ENCODE peak calls at places on chromosomes 4 and X, in five cellular contexts. K, T, Y, C and U are unnamed samples.

GRCh38 chr4:153067376-153067775 is 131.3 kb downstream of the FHDC1 start:
- DNase-seq in K (peak; percentile 24), T (peak; percentile 62), Y (peak; percentile 57), C (no peak), U (no peak)

GRCh38 chrX:19566359-19567141 is 51.2 kb upstream of the MAP3K15 start:
- DNase-seq in K (no peak), T (peak; percentile 36), Y (peak; percentile 33), C (no peak), U (no peak)

GRCh38 chr4:84254537-84254936 is 244.6 kb downstream of the NKX6-1 start:
- DNase-seq in K (no peak), T (no peak), Y (no peak), C (no peak), U (no peak)

GRCh38 chr4:1748465-1748995 is 27.2 kb downstream of the TACC3 start:
- DNase-seq in K (peak; percentile 29), T (peak; percentile 84), Y (peak; percentile 37), C (peak; percentile 92), U (peak; percentile 85)

GRCh38 chr4:128757712-128758111 is 51.8 kb upstream of the JADE1 start:
- DNase-seq in K (no peak), T (no peak), Y (no peak), C (peak; percentile 53), U (peak; percentile 52)

GRCh38 chrX:109475174-109475891 is 6.6 kb downstream of the GUCY2F start:
- DNase-seq in K (peak; percentile 27), T (peak; percentile 60), Y (peak; percentile 39), C (peak; percentile 91), U (peak; percentile 92)

GRCh38 chr4:143352720-143353119 is 16.0 kb downstream of the GAB1 start:
- DNase-seq in K (no peak), T (no peak), Y (peak; percentile 45), C (no peak), U (no peak)

GRCh38 chr4:83961575-83961974 is 425.7 kb downstream of the GPAT3 start:
- DNase-seq in K (no peak), T (peak; percentile 44), Y (peak; percentile 22), C (no peak), U (no peak)

GRCh38 chr4:184815046-184815877 is 10.5 kb downstream of the ACSL1 start:
- DNase-seq in K (peak; percentile 96), T (peak; percentile 80), Y (peak; percentile 81), C (peak; percentile 34), U (peak; percentile 40)

GRCh38 chr4:8904041-8904501 is 32.4 kb upstream of the HMX1 start:
- DNase-seq in K (no peak), T (no peak), Y (no peak), C (no peak), U (no peak)

GRCh38 chr4:172998527-172999469 is 169.8 kb upstream of the GALNT7 start:
- DNase-seq in K (peak; percentile 76), T (peak; percentile 76), Y (peak; percentile 88), C (no peak), U (no peak)

GRCh38 chr4:118981839-118982381 is 93.3 kb downstream of the SYNPO2 start:
- DNase-seq in K (peak; percentile 79), T (peak; percentile 97), Y (peak; percentile 96), C (peak; percentile 78), U (peak; percentile 50)

GRCh38 chr4:96767815-96768480 is 928.1 kb downstream of the PDHA2 start:
- DNase-seq in K (no peak), T (no peak), Y (peak; percentile 32), C (no peak), U (no peak)

GRCh38 chr4:153486281-153487151 is 20.4 kb downstream of the TMEM131L start:
- DNase-seq in K (peak; percentile 97), T (peak; percentile 93), Y (peak; percentile 95), C (peak; percentile 36), U (peak; percentile 58)

GRCh38 chr4:4860803-4861591 is 1.5 kb downstream of the MSX1 start:
- DNase-seq in K (no peak), T (peak; percentile 77), Y (no peak), C (peak; percentile 76), U (no peak)
- H3K27me3 ChIP-seq in K (peaks cover 58% of the 10 kb centered on the region), T (peaks cover 1% of the 10 kb centered on the region), Y (peaks cover 22% of the 10 kb centered on the region), C (peaks cover 99% of the 10 kb centered on the region), U (peaks cover 91% of the 10 kb centered on the region)

DNA sequence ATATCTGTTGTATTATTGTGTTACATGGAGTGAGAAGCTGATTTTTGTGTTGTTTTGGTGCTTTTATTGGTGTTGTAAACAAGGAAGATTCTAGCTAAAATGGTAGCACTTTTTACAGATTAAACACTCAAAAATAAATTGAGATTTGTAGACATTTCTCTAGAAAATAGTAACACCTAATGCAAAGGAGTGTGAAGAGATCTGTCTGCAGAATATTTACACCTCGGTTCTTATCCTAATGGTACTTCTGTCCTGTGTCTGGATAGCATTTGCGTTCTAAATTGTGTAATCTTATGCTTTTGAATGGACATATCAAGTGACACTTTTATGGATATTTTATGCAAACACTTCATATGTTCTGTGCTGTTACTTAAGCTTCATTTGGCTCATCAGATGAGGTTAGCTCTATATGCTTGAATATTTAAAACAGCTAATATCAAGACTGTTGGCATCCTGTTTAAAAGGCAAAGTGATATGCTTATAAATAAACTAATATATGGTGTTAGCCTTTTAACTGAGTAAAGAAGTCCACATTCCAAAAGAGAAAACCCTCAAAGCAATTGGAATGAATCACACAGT is 6.0 kb downstream of the PCDH7 start:
- DNase-seq in K (no peak), T (no peak), Y (peak; percentile 36), C (no peak), U (no peak)
- H3K79me2 ChIP-seq in K (peaks cover 65% of the 10 kb centered on the region), T (no peaks in the 10 kb centered on the region), Y (peaks cover 38% of the 10 kb centered on the region), C (peaks cover 6% of the 10 kb centered on the region), U (no peaks in the 10 kb centered on the region)

GRCh38 chr4:55794053-55794452 is 25.5 kb upstream of the EXOC1L start:
- DNase-seq in K (no peak), T (no peak), Y (no peak), C (no peak), U (no peak)
- H3K27me3 ChIP-seq in K (peaks cover 6% of the 10 kb centered on the region), T (peaks cover 18% of the 10 kb centered on the region), Y (peaks cover 8% of the 10 kb centered on the region), C (no peaks in the 10 kb centered on the region), U (no peaks in the 10 kb centered on the region)

DNA sequence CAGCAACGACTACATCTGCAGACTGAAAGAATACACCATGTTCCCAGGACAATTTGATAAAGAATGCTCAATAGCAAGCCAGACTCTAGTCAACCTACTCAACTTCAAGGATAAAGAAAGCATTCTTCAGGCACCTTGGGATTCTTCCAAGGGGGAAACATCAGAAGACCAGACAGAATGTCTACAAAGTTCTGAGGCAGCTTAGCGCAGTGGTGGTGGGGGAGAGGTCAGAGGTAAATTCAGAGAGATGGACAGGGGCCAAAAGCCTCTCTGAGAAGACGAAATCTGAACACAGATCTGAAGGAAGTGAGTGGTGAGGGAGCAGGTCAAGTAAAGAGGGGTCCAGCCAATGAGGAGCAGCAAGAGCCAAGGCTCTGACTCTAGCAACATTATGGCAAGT is 27.6 kb upstream of the IRAK1 start:
- DNase-seq in K (no peak), T (no peak), Y (peak; percentile 65), C (no peak), U (no peak)
- H3K79me2 ChIP-seq in K (peaks cover 59% of the 10 kb centered on the region), T (peaks cover 71% of the 10 kb centered on the region), Y (peaks cover 26% of the 10 kb centered on the region), C (peaks cover 54% of the 10 kb centered on the region), U (no peaks in the 10 kb centered on the region)